ENCODE peak calls at places on chromosome 15, in four cellular contexts. G is HCT116, F is GM12878, X is H1. S is an unnamed sample.

GRCh38 chr15:52529289-52529929 is 729 bp upstream of the MYO5A start:
- DNase-seq in X (no peak), G (no peak), F (no peak), S (peak)

GRCh38 chr15:98807262-98807661 is 158.9 kb downstream of the IGF1R start:
- DNase-seq in G (no peak), X (no peak), F (no peak), S (no peak)

GRCh38 chr15:51780636-51781035 is 29.2 kb downstream of the TMOD2 start:
- DNase-seq in G (no peak), F (no peak), X (no peak), S (no peak)

GRCh38 chr15:48402778-48403177 is 71.5 kb downstream of the DUT start:
- DNase-seq in G (no peak), F (peak), X (no peak), S (no peak)

GRCh38 chr15:90184786-90185704 is 16.1 kb upstream of the SEMA4B start:
- DNase-seq in F (no peak), G (no peak), X (no peak), S (peak)

GRCh38 chr15:70845616-70846360 is 8.2 kb downstream of the LARP6 start:
- DNase-seq in G (no peak), F (no peak), X (no peak), S (no peak)

GRCh38 chr15:92603743-92604470 is 51.7 kb downstream of the FAM174B start:
- DNase-seq in G (no peak), X (no peak), F (no peak), S (no peak)

GRCh38 chr15:67006089-67007065 is 59.0 kb upstream of the SMAD3 start:
- DNase-seq in F (no peak), X (no peak), G (no peak), S (no peak)

GRCh38 chr15:57403532-57403931 is 27.2 kb downstream of the CGNL1 start:
- DNase-seq in G (no peak), F (no peak), X (no peak), S (no peak)

GRCh38 chr15:81115054-81115939 is 18.8 kb upstream of the CFAP161 start:
- DNase-seq in X (no peak), F (no peak), G (no peak), S (no peak)

GRCh38 chr15:60569596-60569995 is 90.7 kb upstream of the ICE2 start:
- DNase-seq in X (no peak), G (no peak), F (no peak), S (no peak)

GRCh38 chr15:37045241-37045640 is 55.1 kb downstream of the MEIS2 start:
- DNase-seq in F (no peak), G (no peak), X (no peak), S (peak)

GRCh38 chr15:45903283-45903682 is 268.5 kb downstream of the SQOR start:
- DNase-seq in X (no peak), G (no peak), F (no peak), S (no peak)

GRCh38 chr15:85748729-85749128 is 46.0 kb downstream of the KLHL25 start:
- DNase-seq in X (no peak), F (no peak), G (no peak), S (peak)

GRCh38 chr15:57146394-57147140 is 228.1 kb downstream of the TCF12 start:
- DNase-seq in G (peak), X (no peak), F (no peak), S (peak)

GRCh38 chr15:29805043-29805707 is 17.1 kb downstream of the TJP1 start:
- DNase-seq in F (no peak), X (no peak), G (no peak), S (no peak)

GRCh38 chr15:65930134-65930533 is 60.8 kb downstream of the RAB11A start:
- DNase-seq in F (no peak), G (no peak), X (no peak), S (no peak)

GRCh38 chr15:70501849-70502248 is 261.5 kb downstream of the UACA start:
- DNase-seq in G (no peak), X (no peak), F (no peak), S (no peak)

GRCh38 chr15:52217186-52217585 is 26.0 kb upstream of the GNB5 start:
- DNase-seq in G (no peak), X (peak), F (no peak), S (peak)

GRCh38 chr15:67981118-67981685 is 72.9 kb upstream of the PIAS1 start:
- DNase-seq in F (no peak), G (no peak), X (no peak), S (peak)

GRCh38 chr15:64515196-64515595 is 54.8 kb downstream of the ZNF609 start:
- DNase-seq in X (no peak), G (no peak), F (no peak), S (no peak)

GRCh38 chr15:47750030-47750739 is 32.9 kb downstream of the SEMA6D start:
- DNase-seq in G (no peak), X (no peak), F (no peak), S (no peak)

GRCh38 chr15:57735406-57735805 is 28.9 kb downstream of the POLR2M start:
- DNase-seq in X (no peak), F (no peak), G (no peak), S (no peak)

GRCh38 chr15:75718326-75718725 is 5.7 kb upstream of the CSPG4 start:
- DNase-seq in F (no peak), G (no peak), X (no peak), S (no peak)

GRCh38 chr15:58224068-58224467 is 85.9 kb downstream of the AQP9 start:
- DNase-seq in F (no peak), G (no peak), X (no peak), S (no peak)

GRCh38 chr15:31477301-31477700 is 150.7 kb downstream of the KLF13 start:
- DNase-seq in X (no peak), G (no peak), F (no peak), S (no peak)

GRCh38 chr15:29071907-29072273 is 186.1 kb downstream of the APBA2 start:
- DNase-seq in G (no peak), F (no peak), X (no peak), S (no peak)

GRCh38 chr15:64740361-64741170 is 34.8 kb downstream of the RBPMS2 start:
- DNase-seq in G (no peak), X (no peak), F (no peak), S (no peak)

GRCh38 chr15:59538494-59538893 is 73.1 kb upstream of the GCNT3 start:
- DNase-seq in G (no peak), F (no peak), X (no peak), S (no peak)

GRCh38 chr15:68672781-68673205 is 94.0 kb downstream of the CORO2B start:
- DNase-seq in X (no peak), G (no peak), F (no peak), S (peak)

GRCh38 chr15:96398769-96399168 is 68.3 kb downstream of the NR2F2 start:
- DNase-seq in G (no peak), X (no peak), F (no peak), S (no peak)

GRCh38 chr15:93941687-93942086 is 289.7 kb upstream of the MCTP2 start:
- DNase-seq in F (no peak), G (no peak), X (no peak), S (no peak)

GRCh38 chr15:26805470-26805869 is 32.6 kb upstream of the GABRB3 start:
- DNase-seq in X (no peak), F (no peak), G (no peak), S (peak)

GRCh38 chr15:100897873-100898490 is 18.4 kb downstream of the ALDH1A3 start:
- DNase-seq in G (no peak), X (no peak), F (no peak), S (no peak)
- H3K27ac ChIP-seq in G (no peak), X (no peak), F (no peak), S (no peak)

GRCh38 chr15:40034186-40034946 is 4.6 kb downstream of the SRP14 start:
- DNase-seq in F (no peak), X (no peak), G (no peak), S (no peak)
- TF ChIP-seq POLR2AphosphoS5 in F (no peak), X (no peak), G (no peak), S (no peak)

GRCh38 chr15:40493089-40493840 is 22.5 kb downstream of the CHST14 start:
- DNase-seq in F (no peak), X (no peak), G (no peak), S (no peak)
- H3K4me2 ChIP-seq in F (no peak), X (no peak), G (peak), S (no peak)

DNA sequence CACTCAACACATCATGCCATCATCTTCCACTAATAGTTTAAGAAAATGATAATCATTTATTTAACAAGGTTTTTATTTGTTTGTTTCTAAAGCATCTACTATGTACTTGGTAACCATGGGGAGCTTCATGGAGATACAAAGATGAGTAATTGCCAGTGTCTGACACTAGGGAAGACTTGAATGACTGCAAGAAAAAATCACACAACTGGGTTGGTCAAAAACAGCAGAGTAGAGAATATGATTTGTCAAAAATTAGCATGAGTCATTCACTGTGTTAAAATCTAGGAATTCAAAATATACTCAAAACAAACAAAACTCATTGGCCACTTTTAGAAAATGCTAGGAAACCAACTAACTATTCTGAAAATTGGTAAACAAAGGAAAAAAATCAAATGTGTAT is 6.3 kb downstream of the BNC1 start:
- DNase-seq in X (no peak), G (no peak), F (no peak), S (no peak)
- H3K27ac ChIP-seq in X (no peak), G (no peak), F (no peak), S (no peak)

GRCh38 chr15:63070681-63071129 is 28.2 kb downstream of the TPM1 start:
- DNase-seq in F (peak), X (no peak), G (no peak), S (no peak)

GRCh38 chr15:63072023-63072650 is 29.6 kb downstream of the TPM1 start:
- DNase-seq in X (no peak), G (no peak), F (no peak), S (no peak)

GRCh38 chr15:63073497-63074172 is 31.1 kb downstream of the TPM1 start:
- DNase-seq in G (no peak), F (no peak), X (no peak), S (no peak)

GRCh38 chr15:63071288-63071909 is 28.9 kb downstream of the TPM1 start:
- DNase-seq in G (no peak), F (no peak), X (no peak), S (no peak)

DNA sequence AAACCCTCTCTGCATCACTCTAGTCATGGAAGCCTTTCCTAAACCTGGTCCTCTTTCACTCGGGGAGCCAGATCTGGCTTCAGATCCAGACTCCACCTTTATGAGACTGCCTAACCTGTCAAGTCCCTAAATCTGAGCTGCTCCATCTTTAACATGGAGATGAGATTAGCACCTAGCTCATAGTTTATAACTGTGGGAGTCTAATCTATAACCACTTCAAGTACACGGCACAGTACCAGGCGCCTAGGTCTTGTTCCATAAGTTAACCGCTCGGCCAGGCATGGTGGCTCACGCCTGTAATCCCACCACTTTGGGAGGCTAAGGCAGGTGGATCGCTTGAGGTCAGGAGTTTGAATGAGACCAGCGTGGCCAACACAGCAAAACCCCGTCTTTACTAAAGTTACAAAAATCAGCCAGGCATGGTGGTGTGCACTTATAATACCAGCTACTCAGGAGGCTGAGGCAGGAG is 30.3 kb downstream of the TPM1 start:
- DNase-seq in X (no peak), F (no peak), G (no peak), S (no peak)
- TF ChIP-seq POLR2AphosphoS5 in X (no peak), F (no peak), G (no peak), S (peak)

GRCh38 chr15:78002996-78003395 is 74.5 kb downstream of the TBC1D2B start:
- DNase-seq in F (no peak), X (no peak), G (no peak), S (no peak)
- H3K4me2 ChIP-seq in F (no peak), X (no peak), G (no peak), S (no peak)